ENCODE peak calls at places on chromosome 7, in eight cellular contexts. One of them, this sample, is unnamed.

GRCh38 chr7:130365511-130366441 is 14.5 kb upstream of the CPA1 start:
- DNase-seq in naive thymus-derived CD4-positive, alpha-beta T cell: no peak
- DNase-seq in PC-3: peak; percentile 43
- DNase-seq in GM23248: peak; percentile 88
- DNase-seq in WERI-Rb-1: peak; percentile 36
- DNase-seq in body of pancreas: peak; percentile 65
- DNase-seq in mammary epithelial cell: peak; percentile 70
- DNase-seq in effector memory CD4-positive, alpha-beta T cell: no peak
- DNase-seq in this sample: no peak

GRCh38 chr7:7920481-7920880 is 48.1 kb upstream of the GLCCI1 start:
- DNase-seq in WERI-Rb-1: no peak
- DNase-seq in naive thymus-derived CD4-positive, alpha-beta T cell: no peak
- DNase-seq in PC-3: no peak
- DNase-seq in body of pancreas: peak; percentile 37
- DNase-seq in mammary epithelial cell: peak; percentile 52
- DNase-seq in effector memory CD4-positive, alpha-beta T cell: no peak
- DNase-seq in GM23248: no peak
- DNase-seq in this sample: no peak

GRCh38 chr7:135664046-135664589 is 1.8 kb downstream of the STMP1 start:
- DNase-seq in naive thymus-derived CD4-positive, alpha-beta T cell: no peak
- DNase-seq in effector memory CD4-positive, alpha-beta T cell: no peak
- DNase-seq in mammary epithelial cell: peak; percentile 61
- DNase-seq in PC-3: no peak
- DNase-seq in GM23248: peak; percentile 76
- DNase-seq in WERI-Rb-1: no peak
- DNase-seq in body of pancreas: no peak
- DNase-seq in this sample: no peak

GRCh38 chr7:12653127-12653917 is 34.1 kb upstream of the ARL4A start:
- DNase-seq in effector memory CD4-positive, alpha-beta T cell: no peak
- DNase-seq in naive thymus-derived CD4-positive, alpha-beta T cell: no peak
- DNase-seq in GM23248: peak; percentile 41
- DNase-seq in mammary epithelial cell: no peak
- DNase-seq in PC-3: peak; percentile 58
- DNase-seq in WERI-Rb-1: no peak
- DNase-seq in body of pancreas: no peak
- DNase-seq in this sample: no peak

GRCh38 chr7:1852781-1853618 is 182.9 kb downstream of the ELFN1 start:
- DNase-seq in naive thymus-derived CD4-positive, alpha-beta T cell: no peak
- DNase-seq in GM23248: no peak
- DNase-seq in WERI-Rb-1: peak; percentile 6
- DNase-seq in PC-3: no peak
- DNase-seq in effector memory CD4-positive, alpha-beta T cell: no peak
- DNase-seq in mammary epithelial cell: no peak
- DNase-seq in body of pancreas: no peak
- DNase-seq in this sample: no peak

GRCh38 chr7:156145996-156146395 is 333.7 kb upstream of the SHH start:
- DNase-seq in mammary epithelial cell: no peak
- DNase-seq in WERI-Rb-1: no peak
- DNase-seq in effector memory CD4-positive, alpha-beta T cell: no peak
- DNase-seq in PC-3: no peak
- DNase-seq in GM23248: no peak
- DNase-seq in body of pancreas: no peak
- DNase-seq in naive thymus-derived CD4-positive, alpha-beta T cell: no peak
- DNase-seq in this sample: no peak

GRCh38 chr7:152344253-152344652 is 91.5 kb downstream of the KMT2C start:
- DNase-seq in naive thymus-derived CD4-positive, alpha-beta T cell: no peak
- DNase-seq in WERI-Rb-1: no peak
- DNase-seq in GM23248: no peak
- DNase-seq in body of pancreas: no peak
- DNase-seq in PC-3: no peak
- DNase-seq in effector memory CD4-positive, alpha-beta T cell: no peak
- DNase-seq in mammary epithelial cell: peak; percentile 18
- DNase-seq in this sample: no peak

GRCh38 chr7:6149996-6150395 is 118.8 kb downstream of the ANKRD61 start:
- DNase-seq in body of pancreas: no peak
- DNase-seq in PC-3: no peak
- DNase-seq in WERI-Rb-1: no peak
- DNase-seq in GM23248: no peak
- DNase-seq in effector memory CD4-positive, alpha-beta T cell: no peak
- DNase-seq in naive thymus-derived CD4-positive, alpha-beta T cell: no peak
- DNase-seq in mammary epithelial cell: no peak
- DNase-seq in this sample: no peak

GRCh38 chr7:151566897-151567320 is 47.2 kb upstream of the RHEB start:
- DNase-seq in GM23248: peak; percentile 92
- DNase-seq in body of pancreas: no peak
- DNase-seq in WERI-Rb-1: peak; percentile 18
- DNase-seq in naive thymus-derived CD4-positive, alpha-beta T cell: no peak
- DNase-seq in effector memory CD4-positive, alpha-beta T cell: no peak
- DNase-seq in PC-3: no peak
- DNase-seq in mammary epithelial cell: peak; percentile 50
- DNase-seq in this sample: no peak

GRCh38 chr7:42057331-42057730 is 179.7 kb downstream of the GLI3 start:
- DNase-seq in WERI-Rb-1: no peak
- DNase-seq in effector memory CD4-positive, alpha-beta T cell: no peak
- DNase-seq in GM23248: peak; percentile 31
- DNase-seq in PC-3: peak; percentile 23
- DNase-seq in naive thymus-derived CD4-positive, alpha-beta T cell: no peak
- DNase-seq in body of pancreas: no peak
- DNase-seq in mammary epithelial cell: no peak
- DNase-seq in this sample: no peak

GRCh38 chr7:92720604-92721350 is 115.6 kb downstream of the CDK6 start:
- DNase-seq in WERI-Rb-1: peak; percentile 64
- DNase-seq in mammary epithelial cell: no peak
- DNase-seq in naive thymus-derived CD4-positive, alpha-beta T cell: no peak
- DNase-seq in PC-3: no peak
- DNase-seq in body of pancreas: no peak
- DNase-seq in GM23248: no peak
- DNase-seq in effector memory CD4-positive, alpha-beta T cell: no peak
- DNase-seq in this sample: no peak

GRCh38 chr7:26735976-26736600 is 128.3 kb downstream of the SKAP2 start:
- DNase-seq in WERI-Rb-1: no peak
- DNase-seq in body of pancreas: no peak
- DNase-seq in GM23248: no peak
- DNase-seq in mammary epithelial cell: no peak
- DNase-seq in effector memory CD4-positive, alpha-beta T cell: no peak
- DNase-seq in PC-3: no peak
- DNase-seq in naive thymus-derived CD4-positive, alpha-beta T cell: no peak
- DNase-seq in this sample: no peak

GRCh38 chr7:44765579-44766415 is 17.1 kb downstream of the ZMIZ2 start:
- DNase-seq in WERI-Rb-1: no peak
- DNase-seq in mammary epithelial cell: no peak
- DNase-seq in body of pancreas: no peak
- DNase-seq in GM23248: no peak
- DNase-seq in PC-3: no peak
- DNase-seq in naive thymus-derived CD4-positive, alpha-beta T cell: no peak
- DNase-seq in effector memory CD4-positive, alpha-beta T cell: no peak
- DNase-seq in this sample: no peak

GRCh38 chr7:95772771-95773581 is 622 bp downstream of the DYNC1I1 start:
- DNase-seq in effector memory CD4-positive, alpha-beta T cell: no peak
- DNase-seq in body of pancreas: peak; percentile 42
- DNase-seq in PC-3: peak; percentile 57
- DNase-seq in mammary epithelial cell: peak; percentile 2
- DNase-seq in naive thymus-derived CD4-positive, alpha-beta T cell: no peak
- DNase-seq in GM23248: peak; percentile 32
- DNase-seq in WERI-Rb-1: peak; percentile 73
- DNase-seq in this sample: peak; percentile 20

GRCh38 chr7:116252249-116252648 is 41.9 kb downstream of the TES start:
- DNase-seq in PC-3: no peak
- DNase-seq in body of pancreas: no peak
- DNase-seq in mammary epithelial cell: no peak
- DNase-seq in naive thymus-derived CD4-positive, alpha-beta T cell: no peak
- DNase-seq in WERI-Rb-1: no peak
- DNase-seq in GM23248: no peak
- DNase-seq in effector memory CD4-positive, alpha-beta T cell: no peak
- DNase-seq in this sample: no peak
- H3K36me3 ChIP-seq in PC-3: peaks cover 65% of the 10 kb centered on the region
- H3K36me3 ChIP-seq in body of pancreas: peaks cover 5% of the 10 kb centered on the region
- H3K36me3 ChIP-seq in mammary epithelial cell: peaks cover 51% of the 10 kb centered on the region
- H3K36me3 ChIP-seq in naive thymus-derived CD4-positive, alpha-beta T cell: peaks cover 32% of the 10 kb centered on the region
- H3K36me3 ChIP-seq in WERI-Rb-1: peaks cover 11% of the 10 kb centered on the region
- H3K36me3 ChIP-seq in GM23248: peaks cover 8% of the 10 kb centered on the region
- H3K36me3 ChIP-seq in effector memory CD4-positive, alpha-beta T cell: peaks cover 58% of the 10 kb centered on the region
- H3K36me3 ChIP-seq in this sample: peaks cover 26% of the 10 kb centered on the region

GRCh38 chr7:134313543-134313942 is 3.2 kb downstream of the SLC35B4 start:
- DNase-seq in GM23248: no peak
- DNase-seq in body of pancreas: no peak
- DNase-seq in naive thymus-derived CD4-positive, alpha-beta T cell: no peak
- DNase-seq in PC-3: no peak
- DNase-seq in WERI-Rb-1: no peak
- DNase-seq in effector memory CD4-positive, alpha-beta T cell: no peak
- DNase-seq in mammary epithelial cell: no peak
- DNase-seq in this sample: no peak

GRCh38 chr7:134315679-134316538 is 821 bp downstream of the SLC35B4 start:
- DNase-seq in body of pancreas: no peak
- DNase-seq in GM23248: peak; percentile 67
- DNase-seq in WERI-Rb-1: no peak
- DNase-seq in effector memory CD4-positive, alpha-beta T cell: no peak
- DNase-seq in naive thymus-derived CD4-positive, alpha-beta T cell: no peak
- DNase-seq in PC-3: peak; percentile 6
- DNase-seq in mammary epithelial cell: peak; percentile 22
- DNase-seq in this sample: no peak

GRCh38 chr7:134316539-134317344 is at the start of gene SLC35B4:
- DNase-seq in WERI-Rb-1: peak; percentile 98
- DNase-seq in effector memory CD4-positive, alpha-beta T cell: peak; percentile 91
- DNase-seq in naive thymus-derived CD4-positive, alpha-beta T cell: peak; percentile 89
- DNase-seq in mammary epithelial cell: peak; percentile 96
- DNase-seq in PC-3: peak; percentile 96
- DNase-seq in body of pancreas: peak; percentile 98
- DNase-seq in GM23248: peak; percentile 99
- DNase-seq in this sample: peak; percentile 91

GRCh38 chr7:134307320-134307719 is 9.4 kb downstream of the SLC35B4 start:
- DNase-seq in GM23248: peak; percentile 69
- DNase-seq in naive thymus-derived CD4-positive, alpha-beta T cell: no peak
- DNase-seq in WERI-Rb-1: no peak
- DNase-seq in body of pancreas: no peak
- DNase-seq in mammary epithelial cell: no peak
- DNase-seq in effector memory CD4-positive, alpha-beta T cell: no peak
- DNase-seq in PC-3: peak; percentile 34
- DNase-seq in this sample: no peak

DNA sequence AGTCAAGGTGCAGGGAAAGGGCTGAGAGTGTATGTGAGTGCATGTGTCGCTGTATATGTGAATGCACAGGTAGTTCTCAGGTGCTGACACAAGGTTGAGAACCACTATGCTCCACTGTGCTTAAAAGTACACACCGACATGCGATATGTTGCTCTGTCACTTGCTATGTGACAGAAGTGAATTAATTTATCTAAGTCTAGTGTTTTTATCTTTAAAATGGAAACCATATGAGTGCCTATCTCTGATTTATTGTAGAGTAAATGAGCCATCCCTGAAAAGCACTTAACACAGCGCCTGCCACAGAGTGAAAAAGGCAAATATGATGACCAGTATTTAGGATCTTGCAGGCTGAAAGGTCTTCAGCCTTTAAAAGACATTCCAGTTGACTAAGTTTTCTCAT is 4.9 kb downstream of the SLC35B4 start:
- DNase-seq in WERI-Rb-1: no peak
- DNase-seq in PC-3: no peak
- DNase-seq in body of pancreas: no peak
- DNase-seq in naive thymus-derived CD4-positive, alpha-beta T cell: no peak
- DNase-seq in mammary epithelial cell: no peak
- DNase-seq in GM23248: no peak
- DNase-seq in effector memory CD4-positive, alpha-beta T cell: no peak
- DNase-seq in this sample: no peak
- H3K4me3 ChIP-seq in WERI-Rb-1: no peak overlapping the region
- H3K4me3 ChIP-seq in PC-3: no peak overlapping the region
- H3K4me3 ChIP-seq in body of pancreas: no peak overlapping the region
- H3K4me3 ChIP-seq in naive thymus-derived CD4-positive, alpha-beta T cell: no peak overlapping the region
- H3K4me3 ChIP-seq in mammary epithelial cell: no peak overlapping the region
- H3K4me3 ChIP-seq in GM23248: no peak overlapping the region
- H3K4me3 ChIP-seq in effector memory CD4-positive, alpha-beta T cell: no peak overlapping the region
- H3K4me3 ChIP-seq in this sample: no peak overlapping the region

GRCh38 chr7:78019457-78020130 is 221.0 kb downstream of the PHTF2 start:
- DNase-seq in body of pancreas: peak; percentile 92
- DNase-seq in mammary epithelial cell: peak; percentile 42
- DNase-seq in GM23248: peak; percentile 90
- DNase-seq in PC-3: peak; percentile 63
- DNase-seq in WERI-Rb-1: peak; percentile 96
- DNase-seq in effector memory CD4-positive, alpha-beta T cell: peak; percentile 35
- DNase-seq in naive thymus-derived CD4-positive, alpha-beta T cell: peak; percentile 63
- DNase-seq in this sample: peak; percentile 89

GRCh38 chr7:78020874-78021249 is 222.3 kb downstream of the PHTF2 start:
- DNase-seq in PC-3: no peak
- DNase-seq in effector memory CD4-positive, alpha-beta T cell: no peak
- DNase-seq in mammary epithelial cell: no peak
- DNase-seq in GM23248: peak; percentile 58
- DNase-seq in WERI-Rb-1: no peak
- DNase-seq in body of pancreas: no peak
- DNase-seq in naive thymus-derived CD4-positive, alpha-beta T cell: no peak
- DNase-seq in this sample: no peak

GRCh38 chr7:78022165-78022564 is 223.6 kb downstream of the PHTF2 start:
- DNase-seq in effector memory CD4-positive, alpha-beta T cell: no peak
- DNase-seq in GM23248: no peak
- DNase-seq in WERI-Rb-1: no peak
- DNase-seq in mammary epithelial cell: no peak
- DNase-seq in body of pancreas: no peak
- DNase-seq in naive thymus-derived CD4-positive, alpha-beta T cell: no peak
- DNase-seq in PC-3: no peak
- DNase-seq in this sample: no peak

GRCh38 chr7:78018541-78019456 is 220.2 kb downstream of the PHTF2 start:
- DNase-seq in mammary epithelial cell: no peak
- DNase-seq in effector memory CD4-positive, alpha-beta T cell: no peak
- DNase-seq in body of pancreas: peak; percentile 42
- DNase-seq in WERI-Rb-1: peak; percentile 18
- DNase-seq in naive thymus-derived CD4-positive, alpha-beta T cell: no peak
- DNase-seq in PC-3: peak; percentile 20
- DNase-seq in GM23248: peak; percentile 89
- DNase-seq in this sample: peak; percentile 30

GRCh38 chr7:78020131-78020873 is 221.7 kb downstream of the PHTF2 start:
- DNase-seq in mammary epithelial cell: peak; percentile 60
- DNase-seq in naive thymus-derived CD4-positive, alpha-beta T cell: no peak
- DNase-seq in WERI-Rb-1: peak; percentile 52
- DNase-seq in GM23248: peak; percentile 92
- DNase-seq in body of pancreas: peak; percentile 73
- DNase-seq in effector memory CD4-positive, alpha-beta T cell: no peak
- DNase-seq in PC-3: peak; percentile 76
- DNase-seq in this sample: peak; percentile 40
- H3K27ac ChIP-seq in mammary epithelial cell: no peak overlapping the region
- H3K27ac ChIP-seq in naive thymus-derived CD4-positive, alpha-beta T cell: no peak overlapping the region
- H3K27ac ChIP-seq in WERI-Rb-1: peak overlapping the region; percentile 71
- H3K27ac ChIP-seq in GM23248: peak overlapping the region; percentile 76
- H3K27ac ChIP-seq in body of pancreas: peak overlapping the region; percentile 92
- H3K27ac ChIP-seq in effector memory CD4-positive, alpha-beta T cell: no peak overlapping the region
- H3K27ac ChIP-seq in PC-3: no peak overlapping the region
- H3K27ac ChIP-seq in this sample: peak overlapping the region; percentile 98

DNA sequence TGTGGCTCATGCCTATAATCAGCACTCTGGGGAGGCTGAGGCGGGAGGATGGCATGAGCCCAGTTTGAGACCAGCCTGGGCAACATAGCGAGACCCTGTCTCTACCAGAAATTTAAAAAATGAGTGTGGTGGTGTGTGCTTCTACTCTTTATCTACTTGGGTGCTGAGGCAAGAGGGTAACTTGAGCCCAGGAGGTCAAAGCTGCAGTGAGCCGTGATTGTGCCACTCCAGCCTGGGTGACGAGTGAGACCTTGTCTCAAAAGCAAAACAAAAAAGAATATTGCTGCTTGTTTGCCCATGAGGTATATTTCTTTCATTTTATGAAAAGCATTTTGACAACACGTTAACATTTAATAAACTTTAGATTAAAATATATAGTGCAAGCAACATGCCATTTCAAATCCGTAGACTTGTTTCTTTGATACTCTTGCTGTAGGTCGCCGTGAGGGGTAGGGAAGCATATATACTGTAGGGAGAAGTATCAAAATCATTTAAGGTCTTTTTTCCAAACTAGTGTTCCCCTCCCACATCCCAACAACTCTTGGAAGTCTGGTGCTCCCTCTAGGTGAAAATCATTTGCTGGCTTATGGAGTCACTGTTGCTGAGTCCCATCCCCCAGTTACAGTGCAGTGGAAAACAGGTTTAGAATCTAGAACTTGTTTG is 4.3 kb upstream of the LSMEM1 start:
- DNase-seq in mammary epithelial cell: no peak
- DNase-seq in WERI-Rb-1: no peak
- DNase-seq in PC-3: no peak
- DNase-seq in body of pancreas: no peak
- DNase-seq in naive thymus-derived CD4-positive, alpha-beta T cell: no peak
- DNase-seq in GM23248: no peak
- DNase-seq in effector memory CD4-positive, alpha-beta T cell: no peak
- DNase-seq in this sample: no peak
- H3K36me3 ChIP-seq in mammary epithelial cell: peaks cover 38% of the 10 kb centered on the region
- H3K36me3 ChIP-seq in WERI-Rb-1: peaks cover 62% of the 10 kb centered on the region
- H3K36me3 ChIP-seq in PC-3: peaks cover 42% of the 10 kb centered on the region
- H3K36me3 ChIP-seq in body of pancreas: peaks cover 25% of the 10 kb centered on the region
- H3K36me3 ChIP-seq in naive thymus-derived CD4-positive, alpha-beta T cell: no peaks in the 10 kb centered on the region
- H3K36me3 ChIP-seq in GM23248: peaks cover 53% of the 10 kb centered on the region
- H3K36me3 ChIP-seq in effector memory CD4-positive, alpha-beta T cell: peaks cover 36% of the 10 kb centered on the region
- H3K36me3 ChIP-seq in this sample: peaks cover 33% of the 10 kb centered on the region

This sample was measured in thoracic aorta.